ENCODE peak calls at places on chromosomes 5 and 9, in five cellular contexts. One of them, this sample, is unnamed.

GRCh38 chr5:1142886-1143669 is 31.2 kb upstream of the SLC12A7 start:
- DNase-seq in hepatocyte: no peak
- DNase-seq in NCI-H524: no peak
- DNase-seq in stimulated activated CD4-positive, alpha-beta T cell treated with anti-CD3 and anti-CD28 coated beads, Interleukin-2, amount 100 ng/mL, for 48 hours: no peak
- DNase-seq in GM10248: no peak
- DNase-seq in this sample: no peak

GRCh38 chr9:133762488-133763271 is 24.5 kb upstream of the SARDH start:
- DNase-seq in GM10248: no peak
- DNase-seq in hepatocyte: no peak
- DNase-seq in stimulated activated CD4-positive, alpha-beta T cell treated with anti-CD3 and anti-CD28 coated beads, Interleukin-2, amount 100 ng/mL, for 48 hours: no peak
- DNase-seq in NCI-H524: no peak
- DNase-seq in this sample: no peak

GRCh38 chr5:1652873-1653707 is 129.3 kb upstream of the LPCAT1 start:
- DNase-seq in GM10248: no peak
- DNase-seq in NCI-H524: peak
- DNase-seq in stimulated activated CD4-positive, alpha-beta T cell treated with anti-CD3 and anti-CD28 coated beads, Interleukin-2, amount 100 ng/mL, for 48 hours: no peak
- DNase-seq in hepatocyte: no peak
- DNase-seq in this sample: no peak

GRCh38 chr5:53399921-53400697 is 80.3 kb upstream of the FST start:
- DNase-seq in hepatocyte: no peak
- DNase-seq in NCI-H524: no peak
- DNase-seq in stimulated activated CD4-positive, alpha-beta T cell treated with anti-CD3 and anti-CD28 coated beads, Interleukin-2, amount 100 ng/mL, for 48 hours: no peak
- DNase-seq in GM10248: no peak
- DNase-seq in this sample: no peak

GRCh38 chr9:107119735-107120134 is 163.3 kb upstream of the RAD23B start:
- DNase-seq in stimulated activated CD4-positive, alpha-beta T cell treated with anti-CD3 and anti-CD28 coated beads, Interleukin-2, amount 100 ng/mL, for 48 hours: no peak
- DNase-seq in hepatocyte: no peak
- DNase-seq in GM10248: no peak
- DNase-seq in NCI-H524: no peak
- DNase-seq in this sample: no peak

GRCh38 chr5:135033866-135034185 is 202 bp downstream of the PITX1 start:
- DNase-seq in stimulated activated CD4-positive, alpha-beta T cell treated with anti-CD3 and anti-CD28 coated beads, Interleukin-2, amount 100 ng/mL, for 48 hours: no peak
- DNase-seq in NCI-H524: no peak
- DNase-seq in GM10248: no peak
- DNase-seq in hepatocyte: no peak
- DNase-seq in this sample: no peak

GRCh38 chr9:114465906-114466900 is 39.1 kb downstream of the WHRN start:
- DNase-seq in GM10248: no peak
- DNase-seq in hepatocyte: no peak
- DNase-seq in stimulated activated CD4-positive, alpha-beta T cell treated with anti-CD3 and anti-CD28 coated beads, Interleukin-2, amount 100 ng/mL, for 48 hours: no peak
- DNase-seq in NCI-H524: no peak
- DNase-seq in this sample: no peak

GRCh38 chr5:72255670-72256069 is 64.4 kb downstream of the MRPS27 start:
- DNase-seq in hepatocyte: no peak
- DNase-seq in stimulated activated CD4-positive, alpha-beta T cell treated with anti-CD3 and anti-CD28 coated beads, Interleukin-2, amount 100 ng/mL, for 48 hours: no peak
- DNase-seq in GM10248: no peak
- DNase-seq in NCI-H524: no peak
- DNase-seq in this sample: no peak

GRCh38 chr5:157222506-157223230 is 42.0 kb downstream of the ITK start:
- DNase-seq in stimulated activated CD4-positive, alpha-beta T cell treated with anti-CD3 and anti-CD28 coated beads, Interleukin-2, amount 100 ng/mL, for 48 hours: no peak
- DNase-seq in GM10248: no peak
- DNase-seq in hepatocyte: peak
- DNase-seq in NCI-H524: no peak
- DNase-seq in this sample: no peak

GRCh38 chr5:39093351-39093749 is 19.2 kb upstream of the RICTOR start:
- DNase-seq in hepatocyte: no peak
- DNase-seq in NCI-H524: no peak
- DNase-seq in stimulated activated CD4-positive, alpha-beta T cell treated with anti-CD3 and anti-CD28 coated beads, Interleukin-2, amount 100 ng/mL, for 48 hours: no peak
- DNase-seq in GM10248: no peak
- DNase-seq in this sample: no peak

GRCh38 chr5:126385509-126385908 is 37.7 kb upstream of the GRAMD2B start:
- DNase-seq in GM10248: no peak
- DNase-seq in stimulated activated CD4-positive, alpha-beta T cell treated with anti-CD3 and anti-CD28 coated beads, Interleukin-2, amount 100 ng/mL, for 48 hours: no peak
- DNase-seq in NCI-H524: no peak
- DNase-seq in hepatocyte: no peak
- DNase-seq in this sample: no peak

GRCh38 chr5:134637106-134637721 is 4.6 kb upstream of the SAR1B start:
- DNase-seq in hepatocyte: peak
- DNase-seq in stimulated activated CD4-positive, alpha-beta T cell treated with anti-CD3 and anti-CD28 coated beads, Interleukin-2, amount 100 ng/mL, for 48 hours: no peak
- DNase-seq in GM10248: no peak
- DNase-seq in NCI-H524: no peak
- DNase-seq in this sample: peak

GRCh38 chr9:94929373-94929764 is 202.9 kb downstream of the AOPEP start:
- DNase-seq in GM10248: no peak
- DNase-seq in stimulated activated CD4-positive, alpha-beta T cell treated with anti-CD3 and anti-CD28 coated beads, Interleukin-2, amount 100 ng/mL, for 48 hours: no peak
- DNase-seq in NCI-H524: no peak
- DNase-seq in hepatocyte: no peak
- DNase-seq in this sample: no peak

GRCh38 chr9:6829027-6829426 is 71.3 kb downstream of the KDM4C start:
- DNase-seq in GM10248: no peak
- DNase-seq in stimulated activated CD4-positive, alpha-beta T cell treated with anti-CD3 and anti-CD28 coated beads, Interleukin-2, amount 100 ng/mL, for 48 hours: no peak
- DNase-seq in hepatocyte: no peak
- DNase-seq in NCI-H524: no peak
- DNase-seq in this sample: peak

GRCh38 chr5:110092955-110093785 is 403.4 kb downstream of the MAN2A1 start:
- DNase-seq in stimulated activated CD4-positive, alpha-beta T cell treated with anti-CD3 and anti-CD28 coated beads, Interleukin-2, amount 100 ng/mL, for 48 hours: no peak
- DNase-seq in GM10248: no peak
- DNase-seq in hepatocyte: no peak
- DNase-seq in NCI-H524: no peak
- DNase-seq in this sample: no peak

GRCh38 chr9:137731216-137731946 is 112.6 kb downstream of the EHMT1 start:
- DNase-seq in stimulated activated CD4-positive, alpha-beta T cell treated with anti-CD3 and anti-CD28 coated beads, Interleukin-2, amount 100 ng/mL, for 48 hours: no peak
- DNase-seq in GM10248: no peak
- DNase-seq in hepatocyte: no peak
- DNase-seq in NCI-H524: no peak
- DNase-seq in this sample: no peak

GRCh38 chr5:113020461-113021273 is 44.1 kb downstream of the DCP2 start:
- DNase-seq in hepatocyte: no peak
- DNase-seq in NCI-H524: no peak
- DNase-seq in stimulated activated CD4-positive, alpha-beta T cell treated with anti-CD3 and anti-CD28 coated beads, Interleukin-2, amount 100 ng/mL, for 48 hours: no peak
- DNase-seq in GM10248: no peak
- DNase-seq in this sample: peak

GRCh38 chr9:87944687-87945086 is 26.9 kb downstream of the SPATA31C1 start:
- DNase-seq in NCI-H524: no peak
- DNase-seq in hepatocyte: no peak
- DNase-seq in GM10248: no peak
- DNase-seq in stimulated activated CD4-positive, alpha-beta T cell treated with anti-CD3 and anti-CD28 coated beads, Interleukin-2, amount 100 ng/mL, for 48 hours: no peak
- DNase-seq in this sample: no peak

GRCh38 chr9:127612993-127613954 is 1.2 kb downstream of the STXBP1 start:
- DNase-seq in GM10248: no peak
- DNase-seq in stimulated activated CD4-positive, alpha-beta T cell treated with anti-CD3 and anti-CD28 coated beads, Interleukin-2, amount 100 ng/mL, for 48 hours: peak
- DNase-seq in hepatocyte: peak
- DNase-seq in NCI-H524: peak
- DNase-seq in this sample: peak

GRCh38 chr9:76873056-76873792 is 32.7 kb downstream of the PRUNE2 start:
- DNase-seq in hepatocyte: no peak
- DNase-seq in stimulated activated CD4-positive, alpha-beta T cell treated with anti-CD3 and anti-CD28 coated beads, Interleukin-2, amount 100 ng/mL, for 48 hours: no peak
- DNase-seq in GM10248: no peak
- DNase-seq in NCI-H524: peak
- DNase-seq in this sample: no peak

GRCh38 chr9:23587433-23587832 is 238.6 kb downstream of the ELAVL2 start:
- DNase-seq in GM10248: no peak
- DNase-seq in hepatocyte: no peak
- DNase-seq in NCI-H524: no peak
- DNase-seq in stimulated activated CD4-positive, alpha-beta T cell treated with anti-CD3 and anti-CD28 coated beads, Interleukin-2, amount 100 ng/mL, for 48 hours: no peak
- DNase-seq in this sample: no peak

GRCh38 chr5:135718151-135718550 is 116.3 kb upstream of the SLC25A48 start:
- DNase-seq in hepatocyte: peak
- DNase-seq in GM10248: no peak
- DNase-seq in stimulated activated CD4-positive, alpha-beta T cell treated with anti-CD3 and anti-CD28 coated beads, Interleukin-2, amount 100 ng/mL, for 48 hours: no peak
- DNase-seq in NCI-H524: no peak
- DNase-seq in this sample: no peak

GRCh38 chr9:137672907-137673791 is 54.3 kb downstream of the EHMT1 start:
- DNase-seq in stimulated activated CD4-positive, alpha-beta T cell treated with anti-CD3 and anti-CD28 coated beads, Interleukin-2, amount 100 ng/mL, for 48 hours: peak
- DNase-seq in GM10248: peak
- DNase-seq in hepatocyte: peak
- DNase-seq in NCI-H524: peak
- DNase-seq in this sample: peak

GRCh38 chr9:4662989-4663792 is 1.1 kb downstream of the PLPP6 start:
- DNase-seq in hepatocyte: peak
- DNase-seq in GM10248: no peak
- DNase-seq in NCI-H524: peak
- DNase-seq in stimulated activated CD4-positive, alpha-beta T cell treated with anti-CD3 and anti-CD28 coated beads, Interleukin-2, amount 100 ng/mL, for 48 hours: no peak
- DNase-seq in this sample: peak

GRCh38 chr9:84137968-84138367 is 157.4 kb downstream of the RMI1 start:
- DNase-seq in NCI-H524: no peak
- DNase-seq in stimulated activated CD4-positive, alpha-beta T cell treated with anti-CD3 and anti-CD28 coated beads, Interleukin-2, amount 100 ng/mL, for 48 hours: no peak
- DNase-seq in GM10248: no peak
- DNase-seq in hepatocyte: no peak
- DNase-seq in this sample: no peak

GRCh38 chr5:97929383-97929782 is 746.3 kb upstream of the RIOK2 start:
- DNase-seq in hepatocyte: no peak
- DNase-seq in GM10248: no peak
- DNase-seq in NCI-H524: no peak
- DNase-seq in stimulated activated CD4-positive, alpha-beta T cell treated with anti-CD3 and anti-CD28 coated beads, Interleukin-2, amount 100 ng/mL, for 48 hours: no peak
- DNase-seq in this sample: no peak

GRCh38 chr9:93896093-93896492 is 59.1 kb downstream of the BARX1 start:
- DNase-seq in NCI-H524: no peak
- DNase-seq in stimulated activated CD4-positive, alpha-beta T cell treated with anti-CD3 and anti-CD28 coated beads, Interleukin-2, amount 100 ng/mL, for 48 hours: no peak
- DNase-seq in hepatocyte: no peak
- DNase-seq in GM10248: peak
- DNase-seq in this sample: no peak

GRCh38 chr5:42349163-42349562 is 74.1 kb upstream of the GHR start:
- DNase-seq in hepatocyte: no peak
- DNase-seq in NCI-H524: no peak
- DNase-seq in stimulated activated CD4-positive, alpha-beta T cell treated with anti-CD3 and anti-CD28 coated beads, Interleukin-2, amount 100 ng/mL, for 48 hours: no peak
- DNase-seq in GM10248: no peak
- DNase-seq in this sample: no peak

GRCh38 chr9:89179535-89179919 is 909 bp upstream of the SHC3 start:
- DNase-seq in NCI-H524: no peak
- DNase-seq in hepatocyte: no peak
- DNase-seq in stimulated activated CD4-positive, alpha-beta T cell treated with anti-CD3 and anti-CD28 coated beads, Interleukin-2, amount 100 ng/mL, for 48 hours: no peak
- DNase-seq in GM10248: no peak
- DNase-seq in this sample: no peak

GRCh38 chr9:105067895-105068580 is 140.1 kb upstream of the ABCA1 start:
- DNase-seq in stimulated activated CD4-positive, alpha-beta T cell treated with anti-CD3 and anti-CD28 coated beads, Interleukin-2, amount 100 ng/mL, for 48 hours: no peak
- DNase-seq in NCI-H524: no peak
- DNase-seq in hepatocyte: no peak
- DNase-seq in GM10248: no peak
- DNase-seq in this sample: no peak

GRCh38 chr9:93673844-93674334 is 97.5 kb downstream of the PHF2 start:
- DNase-seq in stimulated activated CD4-positive, alpha-beta T cell treated with anti-CD3 and anti-CD28 coated beads, Interleukin-2, amount 100 ng/mL, for 48 hours: no peak
- DNase-seq in NCI-H524: no peak
- DNase-seq in GM10248: no peak
- DNase-seq in hepatocyte: no peak
- DNase-seq in this sample: no peak

GRCh38 chr5:151557951-151558350 is 33.2 kb downstream of the FAT2 start:
- DNase-seq in NCI-H524: no peak
- DNase-seq in hepatocyte: no peak
- DNase-seq in GM10248: no peak
- DNase-seq in stimulated activated CD4-positive, alpha-beta T cell treated with anti-CD3 and anti-CD28 coated beads, Interleukin-2, amount 100 ng/mL, for 48 hours: no peak
- DNase-seq in this sample: no peak

GRCh38 chr9:70012569-70012968 is 31.1 kb upstream of the MAMDC2 start:
- DNase-seq in NCI-H524: no peak
- DNase-seq in stimulated activated CD4-positive, alpha-beta T cell treated with anti-CD3 and anti-CD28 coated beads, Interleukin-2, amount 100 ng/mL, for 48 hours: no peak
- DNase-seq in hepatocyte: no peak
- DNase-seq in GM10248: no peak
- DNase-seq in this sample: no peak

GRCh38 chr9:129509508-129509907 is 111.4 kb downstream of the C9orf50 start:
- DNase-seq in GM10248: no peak
- DNase-seq in hepatocyte: no peak
- DNase-seq in stimulated activated CD4-positive, alpha-beta T cell treated with anti-CD3 and anti-CD28 coated beads, Interleukin-2, amount 100 ng/mL, for 48 hours: no peak
- DNase-seq in NCI-H524: no peak
- DNase-seq in this sample: no peak

GRCh38 chr9:136048560-136049411 is 46.3 kb downstream of the NACC2 start:
- DNase-seq in stimulated activated CD4-positive, alpha-beta T cell treated with anti-CD3 and anti-CD28 coated beads, Interleukin-2, amount 100 ng/mL, for 48 hours: no peak
- DNase-seq in hepatocyte: no peak
- DNase-seq in GM10248: no peak
- DNase-seq in NCI-H524: peak
- DNase-seq in this sample: no peak

GRCh38 chr5:140875085-140876065 is at the start of gene PCDHA12:
- DNase-seq in NCI-H524: no peak
- DNase-seq in hepatocyte: peak
- DNase-seq in GM10248: no peak
- DNase-seq in stimulated activated CD4-positive, alpha-beta T cell treated with anti-CD3 and anti-CD28 coated beads, Interleukin-2, amount 100 ng/mL, for 48 hours: no peak
- DNase-seq in this sample: no peak

GRCh38 chr5:179978792-179979191 is 71.1 kb upstream of the TBC1D9B start:
- DNase-seq in stimulated activated CD4-positive, alpha-beta T cell treated with anti-CD3 and anti-CD28 coated beads, Interleukin-2, amount 100 ng/mL, for 48 hours: no peak
- DNase-seq in NCI-H524: no peak
- DNase-seq in hepatocyte: no peak
- DNase-seq in GM10248: no peak
- DNase-seq in this sample: no peak

GRCh38 chr9:121620777-121621437 is 30.5 kb upstream of the DAB2IP start:
- DNase-seq in hepatocyte: no peak
- DNase-seq in GM10248: peak
- DNase-seq in stimulated activated CD4-positive, alpha-beta T cell treated with anti-CD3 and anti-CD28 coated beads, Interleukin-2, amount 100 ng/mL, for 48 hours: no peak
- DNase-seq in NCI-H524: peak
- DNase-seq in this sample: peak

GRCh38 chr9:101311759-101312420 is 72.9 kb downstream of the BAAT start:
- DNase-seq in stimulated activated CD4-positive, alpha-beta T cell treated with anti-CD3 and anti-CD28 coated beads, Interleukin-2, amount 100 ng/mL, for 48 hours: no peak
- DNase-seq in GM10248: peak
- DNase-seq in hepatocyte: peak
- DNase-seq in NCI-H524: peak
- DNase-seq in this sample: peak

This sample was measured in HT-29.